ENCODE peak calls at places on chromosomes 16 and 17, in six cellular contexts. One of them, this sample, is unnamed.

GRCh38 chr16:78988361-78988992 is 612.1 kb downstream of the MAF start:
- DNase-seq in aorta: no peak
- DNase-seq in CD8-positive, alpha-beta T cell: no peak
- DNase-seq in cardiac muscle cell: no peak
- DNase-seq in stomach: no peak
- DNase-seq in K562: peak; percentile 12
- DNase-seq in this sample: no peak

GRCh38 chr17:14150604-14151003 is 81.3 kb downstream of the COX10 start:
- DNase-seq in aorta: no peak
- DNase-seq in CD8-positive, alpha-beta T cell: no peak
- DNase-seq in cardiac muscle cell: no peak
- DNase-seq in stomach: no peak
- DNase-seq in K562: no peak
- DNase-seq in this sample: no peak

GRCh38 chr16:2006317-2006716 is 3.3 kb downstream of the ZNF598 start:
- DNase-seq in aorta: no peak
- DNase-seq in CD8-positive, alpha-beta T cell: no peak
- DNase-seq in cardiac muscle cell: no peak
- DNase-seq in stomach: no peak
- DNase-seq in K562: no peak
- DNase-seq in this sample: no peak

GRCh38 chr16:3044708-3045107 is 1.7 kb upstream of the MMP25 start:
- DNase-seq in aorta: no peak
- DNase-seq in CD8-positive, alpha-beta T cell: no peak
- DNase-seq in cardiac muscle cell: no peak
- DNase-seq in stomach: no peak
- DNase-seq in K562: no peak
- DNase-seq in this sample: no peak

GRCh38 chr17:1959871-1960569 is 65.1 kb downstream of the RTN4RL1 start:
- DNase-seq in aorta: no peak
- DNase-seq in CD8-positive, alpha-beta T cell: no peak
- DNase-seq in cardiac muscle cell: no peak
- DNase-seq in stomach: no peak
- DNase-seq in K562: no peak
- DNase-seq in this sample: no peak

GRCh38 chr16:8476824-8477223 is 113.5 kb downstream of the TMEM114 start:
- DNase-seq in aorta: no peak
- DNase-seq in CD8-positive, alpha-beta T cell: no peak
- DNase-seq in cardiac muscle cell: no peak
- DNase-seq in stomach: no peak
- DNase-seq in K562: no peak
- DNase-seq in this sample: no peak

GRCh38 chr17:21304091-21304490 is 19.6 kb downstream of the MAP2K3 start:
- DNase-seq in aorta: peak; percentile 77
- DNase-seq in CD8-positive, alpha-beta T cell: no peak
- DNase-seq in cardiac muscle cell: no peak
- DNase-seq in stomach: no peak
- DNase-seq in K562: no peak
- DNase-seq in this sample: no peak

GRCh38 chr16:75491876-75492275 is 3.4 kb downstream of the CHST6 start:
- DNase-seq in aorta: no peak
- DNase-seq in CD8-positive, alpha-beta T cell: no peak
- DNase-seq in cardiac muscle cell: peak; percentile 4
- DNase-seq in stomach: no peak
- DNase-seq in K562: no peak
- DNase-seq in this sample: peak; percentile 33

GRCh38 chr16:66385415-66385814 is 18.9 kb downstream of the CDH5 start:
- DNase-seq in aorta: no peak
- DNase-seq in CD8-positive, alpha-beta T cell: no peak
- DNase-seq in cardiac muscle cell: no peak
- DNase-seq in stomach: no peak
- DNase-seq in K562: no peak
- DNase-seq in this sample: no peak

GRCh38 chr16:3832669-3833068 is 47.8 kb downstream of the CREBBP start:
- DNase-seq in aorta: no peak
- DNase-seq in CD8-positive, alpha-beta T cell: no peak
- DNase-seq in cardiac muscle cell: no peak
- DNase-seq in stomach: no peak
- DNase-seq in K562: no peak
- DNase-seq in this sample: no peak

GRCh38 chr17:4738136-4739121 is 1.2 kb upstream of the ZMYND15 start:
- DNase-seq in aorta: no peak
- DNase-seq in CD8-positive, alpha-beta T cell: no peak
- DNase-seq in cardiac muscle cell: no peak
- DNase-seq in stomach: peak; percentile 70
- DNase-seq in K562: no peak
- DNase-seq in this sample: no peak

GRCh38 chr17:18038861-18039534 is at the start of the genes ATPAF2 and GID4:
- DNase-seq in aorta: peak; percentile 100
- DNase-seq in CD8-positive, alpha-beta T cell: peak; percentile 99
- DNase-seq in cardiac muscle cell: peak; percentile 100
- DNase-seq in stomach: peak; percentile 100
- DNase-seq in K562: peak; percentile 99
- DNase-seq in this sample: peak; percentile 100

GRCh38 chr17:18039535-18040286 is 503 bp downstream of the GID4 start:
- DNase-seq in aorta: no peak
- DNase-seq in CD8-positive, alpha-beta T cell: no peak
- DNase-seq in cardiac muscle cell: peak; percentile 68
- DNase-seq in stomach: peak; percentile 56
- DNase-seq in K562: peak; percentile 44
- DNase-seq in this sample: peak; percentile 38

GRCh38 chr17:18038149-18038850 is 668 bp downstream of the ATPAF2 start:
- DNase-seq in aorta: no peak
- DNase-seq in CD8-positive, alpha-beta T cell: no peak
- DNase-seq in cardiac muscle cell: no peak
- DNase-seq in stomach: no peak
- DNase-seq in K562: peak; percentile 16
- DNase-seq in this sample: no peak

GRCh38 chr17:18035704-18036103 is 3.3 kb downstream of the ATPAF2 start:
- DNase-seq in aorta: no peak
- DNase-seq in CD8-positive, alpha-beta T cell: no peak
- DNase-seq in cardiac muscle cell: no peak
- DNase-seq in stomach: no peak
- DNase-seq in K562: peak; percentile 53
- DNase-seq in this sample: no peak

DNA sequence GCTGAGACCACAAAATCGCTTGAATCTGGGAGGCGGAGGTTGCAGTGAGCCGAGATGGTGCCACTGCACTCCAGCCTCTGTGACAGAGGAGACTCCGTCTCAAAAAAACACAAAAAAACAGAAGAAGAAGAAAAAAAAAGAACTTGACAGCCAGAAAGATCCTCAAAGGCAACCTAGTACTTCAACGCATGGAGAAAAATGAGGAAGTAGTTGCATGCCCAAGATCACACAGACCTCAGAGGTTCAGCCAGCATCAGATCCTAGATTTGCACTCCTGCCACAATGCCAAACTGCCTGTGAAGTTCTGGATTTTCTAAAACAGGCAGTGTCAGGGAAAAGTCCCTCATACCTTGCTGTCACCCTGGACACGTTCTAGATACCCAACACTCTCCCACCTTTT is 1.5 kb downstream of the ATPAF2 start:
- DNase-seq in aorta: no peak
- DNase-seq in CD8-positive, alpha-beta T cell: no peak
- DNase-seq in cardiac muscle cell: no peak
- DNase-seq in stomach: no peak
- DNase-seq in K562: no peak
- DNase-seq in this sample: no peak
- H3K4me3 ChIP-seq in aorta: no peak overlapping the region
- H3K4me3 ChIP-seq in CD8-positive, alpha-beta T cell: no peak overlapping the region
- H3K4me3 ChIP-seq in cardiac muscle cell: no peak overlapping the region
- H3K4me3 ChIP-seq in stomach: no peak overlapping the region
- H3K4me3 ChIP-seq in K562: no peak overlapping the region
- H3K4me3 ChIP-seq in this sample: no peak overlapping the region

GRCh38 chr16:69325784-69326171 is 4.6 kb downstream of the PDF start:
- DNase-seq in aorta: peak; percentile 31
- DNase-seq in CD8-positive, alpha-beta T cell: no peak
- DNase-seq in cardiac muscle cell: no peak
- DNase-seq in stomach: no peak
- DNase-seq in K562: no peak
- DNase-seq in this sample: no peak

GRCh38 chr16:69326172-69326873 is 4.1 kb downstream of the PDF start:
- DNase-seq in aorta: no peak
- DNase-seq in CD8-positive, alpha-beta T cell: no peak
- DNase-seq in cardiac muscle cell: no peak
- DNase-seq in stomach: no peak
- DNase-seq in K562: no peak
- DNase-seq in this sample: no peak

GRCh38 chr16:69323428-69323827 is 7.0 kb downstream of the PDF start:
- DNase-seq in aorta: peak; percentile 51
- DNase-seq in CD8-positive, alpha-beta T cell: no peak
- DNase-seq in cardiac muscle cell: no peak
- DNase-seq in stomach: no peak
- DNase-seq in K562: no peak
- DNase-seq in this sample: no peak

GRCh38 chr16:69324013-69324531 is 6.3 kb downstream of the PDF start:
- DNase-seq in aorta: peak; percentile 79
- DNase-seq in CD8-positive, alpha-beta T cell: no peak
- DNase-seq in cardiac muscle cell: no peak
- DNase-seq in stomach: peak; percentile 76
- DNase-seq in K562: no peak
- DNase-seq in this sample: no peak

DNA sequence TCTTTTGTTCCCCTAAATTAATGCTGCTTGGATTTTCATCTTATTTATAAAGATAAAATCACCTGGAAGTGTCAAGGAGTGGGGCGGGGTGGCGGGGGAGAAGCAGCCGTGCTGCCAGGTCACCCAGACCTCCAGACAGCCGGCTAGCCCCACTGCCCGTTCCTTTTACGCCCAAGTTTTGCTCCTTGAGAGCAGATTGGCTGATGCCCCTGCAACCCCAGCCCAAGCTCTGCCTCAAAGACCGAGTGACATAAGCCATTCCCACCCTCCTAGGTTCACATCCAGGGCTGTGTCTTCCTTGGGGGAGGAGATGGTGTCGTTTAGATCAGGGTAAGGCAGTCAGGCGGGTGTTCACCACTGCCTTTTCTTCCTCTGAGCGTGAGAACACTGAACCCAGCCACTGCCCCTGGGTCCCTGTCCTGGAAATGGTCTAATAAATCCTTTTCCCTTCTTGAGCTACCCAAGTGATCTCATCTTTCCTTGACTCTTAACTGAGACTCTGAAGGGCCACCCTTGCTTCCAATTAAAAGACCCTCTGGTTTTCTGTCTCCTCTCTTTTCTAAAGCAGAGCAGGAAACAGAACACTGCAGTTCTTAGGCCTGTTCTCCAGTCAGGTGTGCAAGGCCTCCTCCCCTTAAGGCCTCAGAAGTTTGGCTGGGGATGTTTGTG is 5.7 kb downstream of the PDF start:
- DNase-seq in aorta: peak; percentile 60
- DNase-seq in CD8-positive, alpha-beta T cell: no peak
- DNase-seq in cardiac muscle cell: no peak
- DNase-seq in stomach: no peak
- DNase-seq in K562: no peak
- DNase-seq in this sample: no peak
- H3K36me3 ChIP-seq in aorta: no peaks in the 10 kb centered on the region
- H3K36me3 ChIP-seq in CD8-positive, alpha-beta T cell: peaks cover 49% of the 10 kb centered on the region
- H3K36me3 ChIP-seq in cardiac muscle cell: peaks cover 47% of the 10 kb centered on the region
- H3K36me3 ChIP-seq in stomach: peaks cover 66% of the 10 kb centered on the region
- H3K36me3 ChIP-seq in K562: peaks cover 95% of the 10 kb centered on the region
- H3K36me3 ChIP-seq in this sample: peaks cover 88% of the 10 kb centered on the region

DNA sequence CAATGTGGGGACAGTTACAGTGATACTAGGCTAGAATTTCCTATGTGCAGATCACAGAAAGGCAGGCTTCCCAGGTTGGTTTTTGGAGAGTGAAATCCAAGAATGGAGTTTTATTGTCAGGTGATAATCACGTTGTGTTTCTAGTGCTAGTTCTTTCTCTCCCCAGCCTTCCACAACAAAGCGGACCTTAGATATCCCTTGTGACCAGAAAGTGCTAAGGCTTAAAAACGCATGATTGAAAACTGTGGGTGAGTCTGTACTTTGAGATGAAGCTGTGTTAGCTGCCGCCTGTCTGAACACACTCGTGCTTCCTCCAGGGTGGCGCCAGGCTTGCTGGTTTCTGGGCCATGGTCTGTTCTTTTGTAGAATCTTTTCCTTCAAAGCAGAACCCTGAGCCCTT is 52.1 kb downstream of the BANP start:
- DNase-seq in aorta: no peak
- DNase-seq in CD8-positive, alpha-beta T cell: no peak
- DNase-seq in cardiac muscle cell: no peak
- DNase-seq in stomach: peak; percentile 8
- DNase-seq in K562: no peak
- DNase-seq in this sample: peak; percentile 34
- H3K27ac ChIP-seq in aorta: no peak overlapping the region
- H3K27ac ChIP-seq in CD8-positive, alpha-beta T cell: no peak overlapping the region
- H3K27ac ChIP-seq in cardiac muscle cell: no peak overlapping the region
- H3K27ac ChIP-seq in stomach: no peak overlapping the region
- H3K27ac ChIP-seq in K562: no peak overlapping the region
- H3K27ac ChIP-seq in this sample: no peak overlapping the region

GRCh38 chr17:28857848-28858360 is 3.1 kb downstream of the ERAL1 start:
- DNase-seq in aorta: no peak
- DNase-seq in CD8-positive, alpha-beta T cell: no peak
- DNase-seq in cardiac muscle cell: no peak
- DNase-seq in stomach: no peak
- DNase-seq in K562: no peak
- DNase-seq in this sample: no peak
- H3K4me3 ChIP-seq in aorta: no peak overlapping the region
- H3K4me3 ChIP-seq in CD8-positive, alpha-beta T cell: no peak overlapping the region
- H3K4me3 ChIP-seq in cardiac muscle cell: no peak overlapping the region
- H3K4me3 ChIP-seq in stomach: no peak overlapping the region
- H3K4me3 ChIP-seq in K562: no peak overlapping the region
- H3K4me3 ChIP-seq in this sample: no peak overlapping the region

GRCh38 chr17:80294653-80295052 is 34.0 kb downstream of the RNF213 start:
- DNase-seq in aorta: no peak
- DNase-seq in CD8-positive, alpha-beta T cell: no peak
- DNase-seq in cardiac muscle cell: no peak
- DNase-seq in stomach: no peak
- DNase-seq in K562: no peak
- DNase-seq in this sample: peak; percentile 11
- H3K36me3 ChIP-seq in aorta: no peaks in the 10 kb centered on the region
- H3K36me3 ChIP-seq in CD8-positive, alpha-beta T cell: peaks cover 80% of the 10 kb centered on the region
- H3K36me3 ChIP-seq in cardiac muscle cell: peaks cover 8% of the 10 kb centered on the region
- H3K36me3 ChIP-seq in stomach: peaks cover 94% of the 10 kb centered on the region
- H3K36me3 ChIP-seq in K562: peaks cover 68% of the 10 kb centered on the region
- H3K36me3 ChIP-seq in this sample: peaks cover 100% of the 10 kb centered on the region

DNA sequence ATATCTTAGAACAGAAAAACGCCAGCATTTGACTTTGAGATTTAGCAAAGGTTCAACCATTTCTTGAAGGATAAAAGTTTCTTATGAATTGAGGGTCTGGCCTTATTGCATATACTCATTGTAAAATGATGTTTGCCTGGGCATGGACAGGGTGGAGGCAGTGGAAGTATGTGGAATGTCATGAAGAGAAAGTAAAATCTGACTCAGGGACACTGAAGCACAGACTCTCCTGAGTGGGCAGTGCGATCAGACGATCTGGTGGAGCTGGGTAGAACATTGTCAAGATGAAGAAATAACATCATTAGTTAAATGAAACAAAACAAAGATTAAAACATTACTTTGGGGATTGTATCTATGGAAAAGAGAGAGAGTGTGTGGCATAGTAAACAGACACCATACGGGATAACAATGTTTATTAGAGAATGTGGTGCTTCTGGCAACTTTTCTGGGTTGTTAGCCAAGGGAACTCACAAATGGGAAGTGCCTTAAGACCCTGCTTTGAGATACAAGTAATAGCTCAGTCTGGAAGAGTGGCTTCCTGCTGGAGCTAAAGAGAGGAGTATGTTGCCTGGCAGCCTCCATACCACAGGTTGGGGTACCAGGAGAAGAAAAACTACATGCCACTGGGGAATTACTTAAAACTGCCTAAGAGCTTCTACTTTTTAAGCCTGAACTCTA is 4.5 kb downstream of the MAP3K3 start:
- DNase-seq in aorta: no peak
- DNase-seq in CD8-positive, alpha-beta T cell: no peak
- DNase-seq in cardiac muscle cell: no peak
- DNase-seq in stomach: no peak
- DNase-seq in K562: no peak
- DNase-seq in this sample: no peak
- H3K27ac ChIP-seq in aorta: no peak overlapping the region
- H3K27ac ChIP-seq in CD8-positive, alpha-beta T cell: no peak overlapping the region
- H3K27ac ChIP-seq in cardiac muscle cell: no peak overlapping the region
- H3K27ac ChIP-seq in stomach: peak overlapping the region; percentile 2
- H3K27ac ChIP-seq in K562: no peak overlapping the region
- H3K27ac ChIP-seq in this sample: no peak overlapping the region